ENCODE peak calls at places on chromosomes 2 and 18, in four cellular contexts. L is mesothelial cell of epicardium, B is amniotic stem cell, T is caudate nucleus. O is an unnamed sample.

GRCh38 chr2:144972676-144973075 is 452.8 kb upstream of the ZEB2 start:
- DNase-seq in L (no peak), B (no peak), T (no peak), O (no peak)

GRCh38 chr2:146852661-146853060 is 992.2 kb upstream of the ACVR2A start:
- DNase-seq in L (no peak), B (no peak), T (no peak), O (no peak)

GRCh38 chr2:3209258-3209657 is 168.4 kb downstream of the EIPR1 start:
- DNase-seq in L (no peak), B (no peak), T (no peak), O (no peak)

GRCh38 chr2:74383254-74383653 is 3.1 kb upstream of the DCTN1 start:
- DNase-seq in L (no peak), B (no peak), T (no peak), O (no peak)

GRCh38 chr2:51918113-51918512 is 886.2 kb upstream of the NRXN1 start:
- DNase-seq in L (no peak), B (no peak), T (no peak), O (no peak)

GRCh38 chr2:112121682-112122254 is 16.4 kb upstream of the FBLN7 start:
- DNase-seq in L (no peak), B (no peak), T (no peak), O (no peak)

GRCh38 chr2:216645636-216645950 is 12.4 kb downstream of the IGFBP2 start:
- DNase-seq in L (no peak), B (no peak), T (no peak), O (no peak)

GRCh38 chr2:46479265-46479664 is at the start of gene TMEM247:
- DNase-seq in L (no peak), B (no peak), T (no peak), O (peak; percentile 40)

GRCh38 chr2:207260021-207260420 is 94.3 kb upstream of the KLF7 start:
- DNase-seq in L (no peak), B (no peak), T (no peak), O (no peak)

GRCh38 chr18:52499646-52500045 is 159.6 kb downstream of the DCC start:
- DNase-seq in L (no peak), B (no peak), T (no peak), O (no peak)

GRCh38 chr2:771538-771937 is 94.3 kb upstream of the TMEM18 start:
- DNase-seq in L (no peak), B (no peak), T (no peak), O (no peak)

GRCh38 chr2:181143790-181144300 is 163.4 kb downstream of the UBE2E3 start:
- DNase-seq in L (no peak), B (no peak), T (no peak), O (no peak)

GRCh38 chr2:109260886-109261700 is 132.1 kb downstream of the SH3RF3 start:
- DNase-seq in L (no peak), B (no peak), T (no peak), O (peak; percentile 64)

GRCh38 chr2:11896386-11896785 is 150.0 kb downstream of the LPIN1 start:
- DNase-seq in L (no peak), B (no peak), T (no peak), O (peak; percentile 38)